ENCODE peak calls at places on chromosomes 13 and 19, in nine cellular contexts. R is brain microvascular endothelial cell; F is uterus; M is left ventricle myocardium superior; X is MCF 10A; B is kidney epithelial cell; U is CD4-positive, alpha-beta memory T cell; O is stimulated activated CD8-positive, alpha-beta memory T cell treated with anti-CD3 and anti-CD28 coated beads, Interleukin-4, amount 100 ng/mL, for 4 hours; G is stimulated activated CD4-positive, alpha-beta T cell treated with anti-CD3 and anti-CD28 coated beads, TNF-alpha, amount 100 ng/mL, for 4 hours. Z is an unnamed sample.

GRCh38 chr13:27822873-27823311 is 30.6 kb downstream of the GSX1 start:
- DNase-seq in R (no peak), F (no peak), M (no peak), X (no peak), B (no peak), U (no peak), O (no peak), G (no peak), Z (no peak)

GRCh38 chr19:31361728-31362127 is 12.5 kb upstream of the TSHZ3 start:
- DNase-seq in R (no peak), F (no peak), M (no peak), X (no peak), B (no peak), U (no peak), O (no peak), G (no peak), Z (no peak)

GRCh38 chr19:35266149-35266903 is 2.4 kb upstream of the USF2 start:
- DNase-seq in R (no peak), F (peak; percentile 19), M (peak; percentile 39), X (no peak), B (no peak), U (no peak), O (no peak), G (no peak), Z (no peak)

GRCh38 chr19:16398530-16399241 is 73.1 kb downstream of the EPS15L1 start:
- DNase-seq in R (no peak), F (no peak), M (no peak), X (peak; percentile 18), B (no peak), U (no peak), O (no peak), G (no peak), Z (peak; percentile 22)

GRCh38 chr19:4114181-4114580 is 9.7 kb downstream of the MAP2K2 start:
- DNase-seq in R (no peak), F (no peak), M (no peak), X (no peak), B (no peak), U (no peak), O (no peak), G (no peak), Z (no peak)

GRCh38 chr13:48930933-48931332 is 44.8 kb upstream of the FNDC3A start:
- DNase-seq in R (no peak), F (no peak), M (no peak), X (no peak), B (no peak), U (no peak), O (no peak), G (no peak), Z (no peak)

GRCh38 chr19:17235618-17236413 is 9.8 kb downstream of the OCEL1 start:
- DNase-seq in R (peak; percentile 33), F (peak; percentile 62), M (peak; percentile 88), X (peak; percentile 37), B (no peak), U (peak; percentile 72), O (peak; percentile 53), G (peak; percentile 59), Z (peak; percentile 37)

GRCh38 chr19:4120531-4120930 is 3.4 kb downstream of the MAP2K2 start:
- DNase-seq in R (peak; percentile 54), F (no peak), M (no peak), X (no peak), B (no peak), U (no peak), O (no peak), G (no peak), Z (no peak)

GRCh38 chr19:14530005-14530348 is 583 bp downstream of the TECR start:
- DNase-seq in R (no peak), F (no peak), M (no peak), X (no peak), B (no peak), U (peak; percentile 62), O (no peak), G (no peak), Z (no peak)

GRCh38 chr19:18173572-18174294 is at the start of gene IFI30:
- DNase-seq in R (no peak), F (peak; percentile 71), M (peak; percentile 85), X (peak; percentile 72), B (no peak), U (peak; percentile 51), O (no peak), G (peak; percentile 46), Z (peak; percentile 33)

Z was measured in renal cortical epithelial cell.